ENCODE peak calls at places on chromosome 16, in nine cellular contexts. One of them, this sample, is unnamed.
A peak's percentile ranks its signal among the peaks of the same experiment; 100 is the strongest.

GRCh38 chr16:46929378-46930332 is 43.8 kb downstream of the DNAJA2 start:
- DNase-seq in smooth muscle cell of the brain vasculature: no peak
- DNase-seq in cardiac septum: peak; percentile 83
- DNase-seq in M059J: peak; percentile 39
- DNase-seq in CMK: peak; percentile 50
- DNase-seq in immature natural killer cell: peak; percentile 41
- DNase-seq in WTC11: peak; percentile 84
- DNase-seq in EL: peak; percentile 62
- DNase-seq in RPMI8226: peak; percentile 70
- DNase-seq in this sample: peak; percentile 95

GRCh38 chr16:89248196-89249005 is 30.9 kb downstream of the ZNF778 start:
- DNase-seq in M059J: no peak
- DNase-seq in immature natural killer cell: peak; percentile 30
- DNase-seq in RPMI8226: no peak
- DNase-seq in EL: no peak
- DNase-seq in WTC11: peak; percentile 37
- DNase-seq in CMK: no peak
- DNase-seq in cardiac septum: no peak
- DNase-seq in smooth muscle cell of the brain vasculature: no peak
- DNase-seq in this sample: no peak

GRCh38 chr16:65122974-65123845 is 1.3 kb upstream of the CDH11 start:
- DNase-seq in EL: peak; percentile 70
- DNase-seq in WTC11: peak; percentile 37
- DNase-seq in CMK: no peak
- DNase-seq in immature natural killer cell: no peak
- DNase-seq in M059J: peak; percentile 64
- DNase-seq in RPMI8226: no peak
- DNase-seq in smooth muscle cell of the brain vasculature: no peak
- DNase-seq in cardiac septum: peak; percentile 81
- DNase-seq in this sample: peak; percentile 14

GRCh38 chr16:30949655-30950515 is 1.0 kb downstream of the ORAI3 start:
- DNase-seq in smooth muscle cell of the brain vasculature: no peak
- DNase-seq in RPMI8226: peak; percentile 80
- DNase-seq in WTC11: peak; percentile 50
- DNase-seq in immature natural killer cell: peak; percentile 24
- DNase-seq in M059J: peak; percentile 94
- DNase-seq in CMK: peak; percentile 92
- DNase-seq in EL: peak; percentile 88
- DNase-seq in cardiac septum: peak; percentile 89
- DNase-seq in this sample: no peak

GRCh38 chr16:64356267-64356666 is 765.6 kb downstream of the CDH11 start:
- DNase-seq in EL: peak; percentile 89
- DNase-seq in RPMI8226: peak; percentile 71
- DNase-seq in immature natural killer cell: no peak
- DNase-seq in WTC11: no peak
- DNase-seq in M059J: peak; percentile 80
- DNase-seq in smooth muscle cell of the brain vasculature: peak; percentile 51
- DNase-seq in cardiac septum: no peak
- DNase-seq in CMK: no peak
- DNase-seq in this sample: no peak

GRCh38 chr16:71723537-71724319 is 773 bp downstream of the PHLPP2 start:
- DNase-seq in WTC11: peak; percentile 74
- DNase-seq in EL: peak; percentile 70
- DNase-seq in immature natural killer cell: peak; percentile 83
- DNase-seq in M059J: peak; percentile 61
- DNase-seq in cardiac septum: peak; percentile 90
- DNase-seq in CMK: peak; percentile 42
- DNase-seq in smooth muscle cell of the brain vasculature: peak; percentile 28
- DNase-seq in RPMI8226: peak; percentile 95
- DNase-seq in this sample: peak; percentile 95

GRCh38 chr16:89828199-89828869 is at the start of gene SPIRE2:
- DNase-seq in WTC11: peak; percentile 80
- DNase-seq in cardiac septum: peak; percentile 85
- DNase-seq in smooth muscle cell of the brain vasculature: no peak
- DNase-seq in RPMI8226: peak; percentile 80
- DNase-seq in EL: peak; percentile 68
- DNase-seq in CMK: no peak
- DNase-seq in M059J: peak; percentile 69
- DNase-seq in immature natural killer cell: peak; percentile 78
- DNase-seq in this sample: peak; percentile 90

GRCh38 chr16:11781773-11782172 is 15.3 kb downstream of the ZC3H7A start:
- DNase-seq in EL: no peak
- DNase-seq in WTC11: no peak
- DNase-seq in RPMI8226: no peak
- DNase-seq in M059J: no peak
- DNase-seq in cardiac septum: no peak
- DNase-seq in CMK: no peak
- DNase-seq in smooth muscle cell of the brain vasculature: no peak
- DNase-seq in immature natural killer cell: no peak
- DNase-seq in this sample: no peak

GRCh38 chr16:14531101-14531500 is 99.0 kb downstream of the PARN start:
- DNase-seq in smooth muscle cell of the brain vasculature: no peak
- DNase-seq in CMK: no peak
- DNase-seq in M059J: no peak
- DNase-seq in RPMI8226: no peak
- DNase-seq in WTC11: no peak
- DNase-seq in EL: no peak
- DNase-seq in cardiac septum: no peak
- DNase-seq in immature natural killer cell: no peak
- DNase-seq in this sample: no peak

GRCh38 chr16:14172200-14172805 is 101.2 kb downstream of the MRTFB start:
- DNase-seq in CMK: no peak
- DNase-seq in immature natural killer cell: no peak
- DNase-seq in cardiac septum: no peak
- DNase-seq in M059J: peak; percentile 78
- DNase-seq in RPMI8226: no peak
- DNase-seq in EL: peak; percentile 74
- DNase-seq in WTC11: no peak
- DNase-seq in smooth muscle cell of the brain vasculature: no peak
- DNase-seq in this sample: no peak

GRCh38 chr16:48126801-48127644 is 28.8 kb downstream of the ABCC12 start:
- DNase-seq in CMK: no peak
- DNase-seq in WTC11: no peak
- DNase-seq in RPMI8226: no peak
- DNase-seq in immature natural killer cell: no peak
- DNase-seq in smooth muscle cell of the brain vasculature: peak; percentile 91
- DNase-seq in EL: peak; percentile 97
- DNase-seq in M059J: peak; percentile 100
- DNase-seq in cardiac septum: no peak
- DNase-seq in this sample: no peak

GRCh38 chr16:5031601-5032000 is 2.1 kb downstream of the NAGPA start:
- DNase-seq in RPMI8226: no peak
- DNase-seq in smooth muscle cell of the brain vasculature: no peak
- DNase-seq in immature natural killer cell: no peak
- DNase-seq in M059J: no peak
- DNase-seq in WTC11: no peak
- DNase-seq in cardiac septum: no peak
- DNase-seq in EL: no peak
- DNase-seq in CMK: no peak
- DNase-seq in this sample: no peak